ENCODE peak calls at places on chromosomes 13 and 19, in four cellular contexts. P, O, H and N are unnamed samples.

GRCh38 chr19:10768369-10768768 is 50.5 kb downstream of the DNM2 start:
- DNase-seq in P (no peak), O (no peak), H (no peak), N (no peak)

GRCh38 chr19:1169921-1170885 is 3.9 kb downstream of the SBNO2 start:
- DNase-seq in P (no peak), O (no peak), H (no peak), N (peak; percentile 83)

GRCh38 chr13:41802684-41803554 is 158.0 kb downstream of the VWA8 start:
- DNase-seq in P (peak; percentile 17), O (peak; percentile 74), H (no peak), N (peak; percentile 85)

GRCh38 chr19:58182577-58182988 is 278 bp upstream of the ZNF274 start:
- DNase-seq in P (peak; percentile 66), O (no peak), H (no peak), N (no peak)

GRCh38 chr19:8342316-8342683 is 762 bp downstream of the KANK3 start:
- DNase-seq in P (no peak), O (no peak), H (no peak), N (no peak)

GRCh38 chr19:55651236-55651635 is 3.2 kb downstream of the CCDC106 start:
- DNase-seq in P (no peak), O (no peak), H (no peak), N (no peak)

GRCh38 chr13:84126671-84127171 is 244.4 kb upstream of the SLITRK1 start:
- DNase-seq in P (no peak), O (no peak), H (no peak), N (no peak)

GRCh38 chr13:95258619-95259194 is 42.5 kb downstream of the ABCC4 start:
- DNase-seq in P (no peak), O (no peak), H (peak; percentile 77), N (no peak)

GRCh38 chr13:27358420-27358819 is 66.0 kb upstream of the GTF3A start:
- DNase-seq in P (no peak), O (no peak), H (no peak), N (no peak)

GRCh38 chr13:73822671-73823592 is 311.3 kb downstream of the KLF12 start:
- DNase-seq in P (no peak), O (no peak), H (no peak), N (no peak)

GRCh38 chr19:36113895-36114762 is 546 bp downstream of the POLR2I start:
- DNase-seq in P (no peak), O (no peak), H (peak; percentile 33), N (peak; percentile 30)

GRCh38 chr19:8097198-8097597 is 44.6 kb downstream of the CCL25 start:
- DNase-seq in P (no peak), O (no peak), H (no peak), N (no peak)

GRCh38 chr13:24149306-24150032 is 11.1 kb upstream of the SPATA13 start:
- DNase-seq in P (no peak), O (no peak), H (no peak), N (no peak)

GRCh38 chr19:54389556-54389955 is 24.8 kb upstream of the LAIR1 start:
- DNase-seq in P (no peak), O (no peak), H (no peak), N (no peak)

GRCh38 chr19:18769989-18770528 is 21.0 kb downstream of the COMP start:
- DNase-seq in P (no peak), O (no peak), H (no peak), N (no peak)

GRCh38 chr19:41265376-41266153 is 1.4 kb downstream of the HNRNPUL1 start:
- DNase-seq in P (no peak), O (no peak), H (peak; percentile 34), N (peak; percentile 37)